ENCODE peak calls at places on chromosomes 11 and 22, in ten cellular contexts. P is neural progenitor cell, K is heart left ventricle, Q is suprapubic skin, Y is kidney, R is body of pancreas, D is cardiac muscle cell, S is HCT116, I is psoas muscle, O is GM23338. C is an unnamed sample. For H3K4me1, the result is how much of the 10 kb centered on the place peaks cover.

GRCh38 chr11:77244277-77245014 is 57.0 kb downstream of the GDPD4 start:
- DNase-seq in P (no peak), K (no peak), Q (no peak), Y (no peak), R (no peak), D (no peak), S (no peak), I (no peak), O (no peak), C (no peak)

GRCh38 chr11:790721-791564 is 1.1 kb upstream of the CEND1 start:
- DNase-seq in P (peak), K (no peak), Q (no peak), Y (no peak), R (no peak), D (peak), S (no peak), I (peak), O (peak), C (no peak)

GRCh38 chr11:94762208-94762607 is 5.9 kb upstream of the AMOTL1 start:
- DNase-seq in P (no peak), K (no peak), Q (no peak), Y (no peak), R (peak), D (no peak), S (peak), I (no peak), O (peak), C (no peak)

GRCh38 chr22:43789452-43789851 is 22.7 kb downstream of the EFCAB6 start:
- DNase-seq in P (no peak), K (peak), Q (peak), Y (peak), R (peak), D (no peak), S (no peak), I (no peak), O (no peak), C (no peak)

GRCh38 chr22:37033605-37034430 is 14.3 kb downstream of the MPST start:
- DNase-seq in P (no peak), K (no peak), Q (no peak), Y (no peak), R (no peak), D (no peak), S (no peak), I (no peak), O (no peak), C (no peak)

GRCh38 chr11:40722179-40722795 is 737.2 kb downstream of the LRRC4C start:
- DNase-seq in P (peak), K (no peak), Q (no peak), Y (no peak), R (peak), D (peak), S (no peak), I (no peak), O (peak), C (no peak)

GRCh38 chr11:92225206-92225562 is 566 bp downstream of the FAT3 start:
- DNase-seq in P (peak), K (no peak), Q (no peak), Y (peak), R (no peak), D (peak), S (no peak), I (peak), O (peak), C (no peak)

GRCh38 chr11:122984186-122985011 is 2.8 kb upstream of the BSX start:
- DNase-seq in P (peak), K (no peak), Q (no peak), Y (no peak), R (peak), D (peak), S (no peak), I (no peak), O (peak), C (no peak)

GRCh38 chr11:21810650-21811049 is 382.2 kb upstream of the ANO5 start:
- DNase-seq in P (no peak), K (no peak), Q (no peak), Y (no peak), R (no peak), D (no peak), S (no peak), I (peak), O (no peak), C (no peak)

GRCh38 chr22:23774114-23774921 is 1.7 kb downstream of the MMP11 start:
- DNase-seq in P (no peak), K (no peak), Q (no peak), Y (no peak), R (no peak), D (no peak), S (no peak), I (no peak), O (no peak), C (no peak)

GRCh38 chr11:42870480-42870879 is 441.3 kb upstream of the API5 start:
- DNase-seq in P (no peak), K (no peak), Q (no peak), Y (no peak), R (no peak), D (no peak), S (no peak), I (no peak), O (no peak), C (no peak)

GRCh38 chr11:67248653-67249052 is 17.6 kb upstream of the GRK2 start:
- DNase-seq in P (no peak), K (peak), Q (peak), Y (peak), R (no peak), D (peak), S (no peak), I (peak), O (no peak), C (peak)

GRCh38 chr11:76524919-76525318 is 80.1 kb downstream of the EMSY start:
- DNase-seq in P (no peak), K (no peak), Q (no peak), Y (no peak), R (peak), D (no peak), S (peak), I (no peak), O (no peak), C (no peak)

GRCh38 chr11:66619080-66619554 is 2.7 kb downstream of the RBM14 start:
- DNase-seq in P (no peak), K (no peak), Q (no peak), Y (no peak), R (no peak), D (peak), S (no peak), I (no peak), O (no peak), C (no peak)

GRCh38 chr22:48750826-48751440 is 1076.7 kb downstream of the BRD1 start:
- DNase-seq in P (no peak), K (no peak), Q (no peak), Y (no peak), R (no peak), D (no peak), S (no peak), I (no peak), O (no peak), C (no peak)

GRCh38 chr22:30021881-30022619 is 58.2 kb upstream of the HORMAD2 start:
- DNase-seq in P (no peak), K (peak), Q (no peak), Y (no peak), R (no peak), D (peak), S (no peak), I (no peak), O (no peak), C (no peak)

GRCh38 chr11:127639916-127640315 is 639.3 kb upstream of the KIRREL3 start:
- DNase-seq in P (no peak), K (no peak), Q (no peak), Y (no peak), R (no peak), D (no peak), S (no peak), I (no peak), O (no peak), C (no peak)

GRCh38 chr11:47595029-47595428 is 818 bp upstream of the C1QTNF4 start:
- DNase-seq in P (no peak), K (peak), Q (no peak), Y (no peak), R (no peak), D (peak), S (no peak), I (no peak), O (no peak), C (no peak)

GRCh38 chr11:46649180-46649738 is 31.9 kb downstream of the ATG13 start:
- DNase-seq in P (peak), K (peak), Q (no peak), Y (no peak), R (peak), D (no peak), S (no peak), I (no peak), O (no peak), C (no peak)

GRCh38 chr11:67309661-67310061 is 6.3 kb downstream of the SSH3 start:
- DNase-seq in P (no peak), K (no peak), Q (no peak), Y (no peak), R (no peak), D (no peak), S (no peak), I (no peak), O (no peak), C (no peak)

GRCh38 chr11:132943325-132943736 is 589.0 kb downstream of the OPCML start:
- DNase-seq in P (no peak), K (no peak), Q (no peak), Y (no peak), R (no peak), D (no peak), S (no peak), I (no peak), O (peak), C (no peak)

GRCh38 chr11:132941024-132941646 is 591.2 kb downstream of the OPCML start:
- DNase-seq in P (peak), K (no peak), Q (no peak), Y (no peak), R (peak), D (peak), S (no peak), I (no peak), O (peak), C (no peak)

GRCh38 chr11:132943737-132944556 is 588.4 kb downstream of the OPCML start:
- DNase-seq in P (peak), K (no peak), Q (no peak), Y (peak), R (no peak), D (peak), S (no peak), I (no peak), O (peak), C (no peak)

GRCh38 chr11:132941761-132942160 is 590.5 kb downstream of the OPCML start:
- DNase-seq in P (no peak), K (no peak), Q (no peak), Y (no peak), R (no peak), D (no peak), S (no peak), I (no peak), O (no peak), C (no peak)

GRCh38 chr11:132942611-132943324 is 589.5 kb downstream of the OPCML start:
- DNase-seq in P (peak), K (no peak), Q (no peak), Y (no peak), R (no peak), D (no peak), S (no peak), I (no peak), O (peak), C (no peak)
- H3K4me3 ChIP-seq in P (peak), K (no peak), Q (peak), Y (peak), R (no peak), D (peak), S (no peak), I (peak), O (peak), C (no peak)

GRCh38 chr11:116605543-116605942 is 167.2 kb downstream of the BUD13 start:
- DNase-seq in P (peak), K (peak), Q (no peak), Y (no peak), R (peak), D (peak), S (peak), I (no peak), O (peak), C (no peak)
- TF ChIP-seq CTCF in P (peak), K (no peak), Q (no peak), Y (peak), R (no peak), D (peak), S (peak), I (no peak), O (peak), C (peak)

DNA sequence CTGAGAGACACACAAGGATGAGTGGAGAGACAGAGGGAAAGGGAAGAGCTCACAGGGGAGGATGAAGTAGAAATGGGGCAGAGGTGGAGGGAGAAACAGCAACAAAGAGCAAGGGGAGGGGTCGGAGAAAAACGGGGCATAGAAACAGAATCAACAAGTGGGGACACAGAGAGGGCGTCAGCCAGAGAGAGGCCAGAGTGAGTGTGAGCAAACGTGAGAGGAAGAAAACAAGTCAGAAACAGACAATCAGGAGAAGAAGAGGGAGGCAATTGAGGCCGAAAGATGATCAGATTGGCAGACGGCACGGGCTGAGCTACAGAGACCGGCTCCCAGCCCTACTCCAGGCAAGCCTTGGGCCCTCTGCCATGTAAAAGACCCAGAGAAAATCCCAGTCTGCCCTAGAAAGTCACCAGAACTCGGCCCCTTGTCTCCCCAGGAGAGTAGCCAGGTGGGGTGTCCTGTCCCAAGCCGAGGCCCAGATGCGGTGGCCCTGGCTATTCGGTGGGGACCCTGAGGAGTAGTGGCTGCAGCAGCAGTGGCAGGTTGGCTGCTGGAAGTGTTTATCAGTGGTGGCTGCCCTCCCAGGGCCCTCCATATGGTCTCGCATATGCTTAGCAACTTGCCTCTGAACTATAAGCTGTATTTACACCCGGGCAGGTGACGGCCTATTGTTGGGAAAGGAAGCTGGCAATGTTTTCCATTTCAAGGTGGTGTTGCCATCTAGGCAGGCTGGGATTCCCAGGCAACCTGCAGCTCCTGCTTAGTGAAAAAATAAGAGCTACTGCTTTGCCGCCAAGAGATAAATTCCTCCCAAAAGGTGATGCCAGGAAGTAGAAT is 14.8 kb upstream of the TSPAN18 start:
- DNase-seq in P (no peak), K (no peak), Q (no peak), Y (peak), R (no peak), D (no peak), S (no peak), I (no peak), O (peak), C (no peak)
- H3K4me1 ChIP-seq in P (under half), K (under half), Q (under half), Y (under half), R (under half), D (under half), S (under half), I (under half), O (under half), C (under half)

GRCh38 chr11:128764617-128765095 is 70.8 kb downstream of the FLI1 start:
- DNase-seq in P (peak), K (no peak), Q (no peak), Y (peak), R (peak), D (no peak), S (no peak), I (no peak), O (no peak), C (peak)

GRCh38 chr11:128765571-128766530 is 72.0 kb downstream of the FLI1 start:
- DNase-seq in P (no peak), K (no peak), Q (no peak), Y (no peak), R (peak), D (no peak), S (no peak), I (no peak), O (no peak), C (no peak)

GRCh38 chr11:128763224-128763623 is 69.4 kb downstream of the FLI1 start:
- DNase-seq in P (no peak), K (no peak), Q (no peak), Y (no peak), R (no peak), D (no peak), S (no peak), I (no peak), O (no peak), C (no peak)

GRCh38 chr11:128766687-128767086 is 72.8 kb downstream of the FLI1 start:
- DNase-seq in P (no peak), K (peak), Q (no peak), Y (peak), R (peak), D (no peak), S (no peak), I (no peak), O (no peak), C (no peak)

GRCh38 chr11:128765104-128765503 is 71.2 kb downstream of the FLI1 start:
- DNase-seq in P (no peak), K (no peak), Q (no peak), Y (no peak), R (no peak), D (no peak), S (no peak), I (no peak), O (no peak), C (no peak)
- H3K4me3 ChIP-seq in P (no peak), K (no peak), Q (no peak), Y (peak), R (no peak), D (no peak), S (no peak), I (no peak), O (no peak), C (no peak)

DNA sequence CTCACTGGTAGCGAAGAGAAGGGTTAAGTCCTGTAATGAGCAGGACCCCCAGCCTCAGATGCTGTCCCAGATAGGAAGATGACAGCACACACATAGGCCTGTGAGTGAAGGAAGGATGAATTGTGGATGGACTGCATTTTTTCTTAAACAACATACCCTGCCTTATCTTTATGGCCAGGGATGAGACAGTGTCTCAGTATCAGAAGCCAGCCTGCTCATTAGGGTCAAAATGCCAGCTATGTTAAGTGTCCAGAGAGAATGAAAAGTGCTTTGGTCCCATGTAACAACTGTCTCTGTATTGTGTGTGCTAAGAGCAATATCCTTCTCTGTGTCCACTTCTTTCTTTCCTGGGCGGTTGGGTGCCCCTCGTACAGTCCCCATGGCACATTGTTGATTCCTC is 30.2 kb downstream of the PPFIBP2 start:
- DNase-seq in P (no peak), K (no peak), Q (no peak), Y (no peak), R (no peak), D (no peak), S (no peak), I (no peak), O (no peak), C (no peak)
- TF ChIP-seq CTCF in P (no peak), K (no peak), Q (no peak), Y (no peak), R (no peak), D (no peak), S (no peak), I (no peak), O (no peak), C (no peak)

GRCh38 chr11:133984828-133985227 is 28.1 kb upstream of the IGSF9B start:
- DNase-seq in P (no peak), K (no peak), Q (no peak), Y (no peak), R (no peak), D (no peak), S (no peak), I (peak), O (no peak), C (no peak)
- H3K4me1 ChIP-seq in P (under half), K (under half), Q (under half), Y (under half), R (under half), D (under half), S (under half), I (under half), O (under half), C (under half)

GRCh38 chr11:75000975-75001354 is 12.2 kb downstream of the NEU3 start:
- DNase-seq in P (no peak), K (no peak), Q (no peak), Y (no peak), R (no peak), D (no peak), S (no peak), I (no peak), O (no peak), C (no peak)

GRCh38 chr11:75001686-75002085 is 13.0 kb downstream of the NEU3 start:
- DNase-seq in P (no peak), K (no peak), Q (no peak), Y (no peak), R (no peak), D (no peak), S (no peak), I (no peak), O (no peak), C (no peak)

DNA sequence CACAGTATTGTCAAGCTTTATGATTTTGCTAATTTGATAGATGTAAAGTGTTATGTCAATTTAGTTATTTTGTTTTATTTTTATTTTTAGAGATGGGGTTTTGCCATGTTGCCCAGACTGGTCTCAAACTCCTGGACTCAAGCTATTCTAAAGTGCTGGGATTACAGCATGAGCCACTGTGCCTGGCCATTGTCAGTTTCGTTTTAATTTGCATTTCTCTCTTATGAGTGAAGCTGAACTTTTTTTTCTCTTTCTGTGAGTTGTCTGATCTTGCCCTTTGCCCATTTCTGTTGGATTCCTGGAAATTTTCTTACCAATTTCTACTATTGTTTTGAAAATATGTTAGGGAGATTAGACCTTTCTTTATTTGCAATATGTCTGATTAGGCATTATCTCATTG is 15.5 kb downstream of the NEU3 start:
- DNase-seq in P (no peak), K (no peak), Q (no peak), Y (no peak), R (no peak), D (no peak), S (no peak), I (no peak), O (no peak), C (no peak)
- H3K4me3 ChIP-seq in P (no peak), K (no peak), Q (no peak), Y (no peak), R (no peak), D (no peak), S (no peak), I (no peak), O (no peak), C (no peak)

C was measured in lower lobe of right lung.